ENCODE peak calls at places on chromosomes 4 and X, in eight cellular contexts. One of them, this sample, is unnamed.

GRCh38 chr4:37873383-37873782 is 17.5 kb upstream of the TBC1D1 start:
- DNase-seq in stomach: no peak
- DNase-seq in spleen: no peak
- DNase-seq in GM23338: no peak
- DNase-seq in GM12878: no peak
- DNase-seq in endothelial cell of umbilical vein: no peak
- DNase-seq in SK-N-SH: no peak
- DNase-seq in GM12892: no peak
- DNase-seq in this sample: no peak

GRCh38 chrX:13059676-13060499 is 15.5 kb upstream of the FAM9C start:
- DNase-seq in stomach: no peak
- DNase-seq in spleen: no peak
- DNase-seq in GM23338: no peak
- DNase-seq in GM12878: no peak
- DNase-seq in endothelial cell of umbilical vein: peak
- DNase-seq in SK-N-SH: no peak
- DNase-seq in GM12892: no peak
- DNase-seq in this sample: no peak

GRCh38 chr4:71293705-71294104 is 45.1 kb upstream of the SLC4A4 start:
- DNase-seq in stomach: no peak
- DNase-seq in spleen: no peak
- DNase-seq in GM23338: no peak
- DNase-seq in GM12878: no peak
- DNase-seq in endothelial cell of umbilical vein: no peak
- DNase-seq in SK-N-SH: no peak
- DNase-seq in GM12892: no peak
- DNase-seq in this sample: no peak

GRCh38 chrX:24190500-24191156 is 41.1 kb downstream of the ZFX start:
- DNase-seq in stomach: no peak
- DNase-seq in spleen: no peak
- DNase-seq in GM23338: no peak
- DNase-seq in GM12878: no peak
- DNase-seq in endothelial cell of umbilical vein: no peak
- DNase-seq in SK-N-SH: no peak
- DNase-seq in GM12892: no peak
- DNase-seq in this sample: no peak

GRCh38 chr4:136742330-136742729 is 790.0 kb downstream of the PCDH18 start:
- DNase-seq in stomach: no peak
- DNase-seq in spleen: no peak
- DNase-seq in GM23338: no peak
- DNase-seq in GM12878: no peak
- DNase-seq in endothelial cell of umbilical vein: no peak
- DNase-seq in SK-N-SH: no peak
- DNase-seq in GM12892: no peak
- DNase-seq in this sample: no peak

GRCh38 chr4:128630881-128631280 is 178.6 kb upstream of the JADE1 start:
- DNase-seq in stomach: no peak
- DNase-seq in spleen: no peak
- DNase-seq in GM23338: no peak
- DNase-seq in GM12878: no peak
- DNase-seq in endothelial cell of umbilical vein: no peak
- DNase-seq in SK-N-SH: no peak
- DNase-seq in GM12892: no peak
- DNase-seq in this sample: no peak

GRCh38 chrX:50726296-50726695 is 87.7 kb downstream of the SHROOM4 start:
- DNase-seq in stomach: no peak
- DNase-seq in spleen: no peak
- DNase-seq in GM23338: peak
- DNase-seq in GM12878: no peak
- DNase-seq in endothelial cell of umbilical vein: no peak
- DNase-seq in SK-N-SH: no peak
- DNase-seq in GM12892: no peak
- DNase-seq in this sample: no peak

GRCh38 chrX:53319614-53320542 is 38.5 kb upstream of the IQSEC2 start:
- DNase-seq in stomach: no peak
- DNase-seq in spleen: no peak
- DNase-seq in GM23338: no peak
- DNase-seq in GM12878: no peak
- DNase-seq in endothelial cell of umbilical vein: no peak
- DNase-seq in SK-N-SH: peak
- DNase-seq in GM12892: no peak
- DNase-seq in this sample: no peak

GRCh38 chr4:83862471-83862870 is 326.6 kb downstream of the GPAT3 start:
- DNase-seq in stomach: no peak
- DNase-seq in spleen: no peak
- DNase-seq in GM23338: no peak
- DNase-seq in GM12878: no peak
- DNase-seq in endothelial cell of umbilical vein: no peak
- DNase-seq in SK-N-SH: no peak
- DNase-seq in GM12892: no peak
- DNase-seq in this sample: peak

GRCh38 chr4:184655889-184656869 is 6.6 kb downstream of the PRIMPOL start:
- DNase-seq in stomach: no peak
- DNase-seq in spleen: no peak
- DNase-seq in GM23338: no peak
- DNase-seq in GM12878: no peak
- DNase-seq in endothelial cell of umbilical vein: no peak
- DNase-seq in SK-N-SH: no peak
- DNase-seq in GM12892: no peak
- DNase-seq in this sample: no peak

GRCh38 chr4:165426331-165426730 is 47.5 kb downstream of the CPE start:
- DNase-seq in stomach: no peak
- DNase-seq in spleen: no peak
- DNase-seq in GM23338: no peak
- DNase-seq in GM12878: no peak
- DNase-seq in endothelial cell of umbilical vein: no peak
- DNase-seq in SK-N-SH: no peak
- DNase-seq in GM12892: no peak
- DNase-seq in this sample: no peak

GRCh38 chrX:125826080-125826479 is 340.0 kb downstream of the DCAF12L2 start:
- DNase-seq in stomach: no peak
- DNase-seq in spleen: no peak
- DNase-seq in GM23338: peak
- DNase-seq in GM12878: no peak
- DNase-seq in endothelial cell of umbilical vein: no peak
- DNase-seq in SK-N-SH: no peak
- DNase-seq in GM12892: no peak
- DNase-seq in this sample: no peak

GRCh38 chrX:6225307-6226052 is 3.2 kb downstream of the NLGN4X start:
- DNase-seq in stomach: no peak
- DNase-seq in spleen: no peak
- DNase-seq in GM23338: peak
- DNase-seq in GM12878: no peak
- DNase-seq in endothelial cell of umbilical vein: no peak
- DNase-seq in SK-N-SH: peak
- DNase-seq in GM12892: no peak
- DNase-seq in this sample: no peak

GRCh38 chrX:1946974-1947373 is 332.1 kb downstream of the ASMT start:
- DNase-seq in stomach: no peak
- DNase-seq in spleen: no peak
- DNase-seq in GM23338: no peak
- DNase-seq in GM12878: no peak
- DNase-seq in endothelial cell of umbilical vein: no peak
- DNase-seq in SK-N-SH: no peak
- DNase-seq in GM12892: no peak
- DNase-seq in this sample: no peak

GRCh38 chr4:125689839-125690238 is 375.1 kb downstream of the FAT4 start:
- DNase-seq in stomach: no peak
- DNase-seq in spleen: no peak
- DNase-seq in GM23338: no peak
- DNase-seq in GM12878: no peak
- DNase-seq in endothelial cell of umbilical vein: no peak
- DNase-seq in SK-N-SH: no peak
- DNase-seq in GM12892: no peak
- DNase-seq in this sample: no peak

GRCh38 chrX:15913161-15913560 is 58.5 kb upstream of the AP1S2 start:
- DNase-seq in stomach: no peak
- DNase-seq in spleen: no peak
- DNase-seq in GM23338: no peak
- DNase-seq in GM12878: no peak
- DNase-seq in endothelial cell of umbilical vein: no peak
- DNase-seq in SK-N-SH: no peak
- DNase-seq in GM12892: no peak
- DNase-seq in this sample: no peak

GRCh38 chrX:119647552-119648420 is 41.6 kb upstream of the NKRF start:
- DNase-seq in stomach: no peak
- DNase-seq in spleen: no peak
- DNase-seq in GM23338: no peak
- DNase-seq in GM12878: peak
- DNase-seq in endothelial cell of umbilical vein: no peak
- DNase-seq in SK-N-SH: no peak
- DNase-seq in GM12892: peak
- DNase-seq in this sample: no peak

GRCh38 chr4:115090483-115091075 is 22.8 kb downstream of the NDST4 start:
- DNase-seq in stomach: no peak
- DNase-seq in spleen: no peak
- DNase-seq in GM23338: peak
- DNase-seq in GM12878: no peak
- DNase-seq in endothelial cell of umbilical vein: peak
- DNase-seq in SK-N-SH: peak
- DNase-seq in GM12892: no peak
- DNase-seq in this sample: no peak

GRCh38 chrX:55007633-55008032 is 7.5 kb downstream of the APEX2 start:
- DNase-seq in stomach: peak
- DNase-seq in spleen: no peak
- DNase-seq in GM23338: no peak
- DNase-seq in GM12878: no peak
- DNase-seq in endothelial cell of umbilical vein: peak
- DNase-seq in SK-N-SH: no peak
- DNase-seq in GM12892: no peak
- DNase-seq in this sample: no peak

GRCh38 chr4:87240341-87240740 is 19.9 kb upstream of the KLHL8 start:
- DNase-seq in stomach: no peak
- DNase-seq in spleen: no peak
- DNase-seq in GM23338: no peak
- DNase-seq in GM12878: no peak
- DNase-seq in endothelial cell of umbilical vein: peak
- DNase-seq in SK-N-SH: no peak
- DNase-seq in GM12892: no peak
- DNase-seq in this sample: no peak

GRCh38 chrX:134547047-134547679 is 87.2 kb downstream of the HPRT1 start:
- DNase-seq in stomach: no peak
- DNase-seq in spleen: no peak
- DNase-seq in GM23338: no peak
- DNase-seq in GM12878: no peak
- DNase-seq in endothelial cell of umbilical vein: peak
- DNase-seq in SK-N-SH: no peak
- DNase-seq in GM12892: no peak
- DNase-seq in this sample: no peak

GRCh38 chrX:148448686-148449085 is 51.7 kb upstream of the AFF2 start:
- DNase-seq in stomach: no peak
- DNase-seq in spleen: no peak
- DNase-seq in GM23338: no peak
- DNase-seq in GM12878: peak
- DNase-seq in endothelial cell of umbilical vein: no peak
- DNase-seq in SK-N-SH: no peak
- DNase-seq in GM12892: no peak
- DNase-seq in this sample: no peak

GRCh38 chr4:19776021-19776459 is 475.7 kb upstream of the SLIT2 start:
- DNase-seq in stomach: no peak
- DNase-seq in spleen: no peak
- DNase-seq in GM23338: no peak
- DNase-seq in GM12878: no peak
- DNase-seq in endothelial cell of umbilical vein: peak
- DNase-seq in SK-N-SH: no peak
- DNase-seq in GM12892: no peak
- DNase-seq in this sample: no peak

GRCh38 chr4:122341906-122342305 is 36.9 kb upstream of the ADAD1 start:
- DNase-seq in stomach: no peak
- DNase-seq in spleen: no peak
- DNase-seq in GM23338: peak
- DNase-seq in GM12878: no peak
- DNase-seq in endothelial cell of umbilical vein: no peak
- DNase-seq in SK-N-SH: no peak
- DNase-seq in GM12892: no peak
- DNase-seq in this sample: no peak

GRCh38 chrX:23292979-23293651 is 41.5 kb upstream of the PTCHD1 start:
- DNase-seq in stomach: no peak
- DNase-seq in spleen: no peak
- DNase-seq in GM23338: peak
- DNase-seq in GM12878: no peak
- DNase-seq in endothelial cell of umbilical vein: no peak
- DNase-seq in SK-N-SH: no peak
- DNase-seq in GM12892: no peak
- DNase-seq in this sample: peak

GRCh38 chr4:176924238-176924637 is 131.5 kb upstream of the VEGFC start:
- DNase-seq in stomach: no peak
- DNase-seq in spleen: no peak
- DNase-seq in GM23338: no peak
- DNase-seq in GM12878: no peak
- DNase-seq in endothelial cell of umbilical vein: no peak
- DNase-seq in SK-N-SH: no peak
- DNase-seq in GM12892: no peak
- DNase-seq in this sample: no peak

GRCh38 chrX:71911731-71912050 is 1.0 kb downstream of the NHSL2 start:
- DNase-seq in stomach: no peak
- DNase-seq in spleen: no peak
- DNase-seq in GM23338: peak
- DNase-seq in GM12878: no peak
- DNase-seq in endothelial cell of umbilical vein: no peak
- DNase-seq in SK-N-SH: no peak
- DNase-seq in GM12892: no peak
- DNase-seq in this sample: no peak

GRCh38 chr4:158826882-158827281 is 58.1 kb downstream of the FNIP2 start:
- DNase-seq in stomach: peak
- DNase-seq in spleen: no peak
- DNase-seq in GM23338: no peak
- DNase-seq in GM12878: no peak
- DNase-seq in endothelial cell of umbilical vein: peak
- DNase-seq in SK-N-SH: no peak
- DNase-seq in GM12892: no peak
- DNase-seq in this sample: no peak
- TF ChIP-seq POLR2AphosphoS5 in stomach: peak
- TF ChIP-seq POLR2AphosphoS5 in spleen: no peak
- TF ChIP-seq POLR2AphosphoS5 in GM23338: no peak
- TF ChIP-seq POLR2AphosphoS5 in GM12878: no peak
- TF ChIP-seq POLR2AphosphoS5 in endothelial cell of umbilical vein: peak
- TF ChIP-seq POLR2AphosphoS5 in SK-N-SH: no peak
- TF ChIP-seq POLR2AphosphoS5 in GM12892: no peak
- TF ChIP-seq POLR2AphosphoS5 in this sample: peak

GRCh38 chr4:106676173-106676921 is 307.8 kb upstream of the GIMD1 start:
- DNase-seq in stomach: no peak
- DNase-seq in spleen: no peak
- DNase-seq in GM23338: no peak
- DNase-seq in GM12878: no peak
- DNase-seq in endothelial cell of umbilical vein: no peak
- DNase-seq in SK-N-SH: no peak
- DNase-seq in GM12892: no peak
- DNase-seq in this sample: no peak
- TF ChIP-seq POLR2AphosphoS5 in stomach: no peak
- TF ChIP-seq POLR2AphosphoS5 in spleen: no peak
- TF ChIP-seq POLR2AphosphoS5 in GM23338: no peak
- TF ChIP-seq POLR2AphosphoS5 in GM12878: no peak
- TF ChIP-seq POLR2AphosphoS5 in endothelial cell of umbilical vein: no peak
- TF ChIP-seq POLR2AphosphoS5 in SK-N-SH: no peak
- TF ChIP-seq POLR2AphosphoS5 in GM12892: no peak
- TF ChIP-seq POLR2AphosphoS5 in this sample: no peak

GRCh38 chr4:106587558-106587957 is 219.0 kb upstream of the GIMD1 start:
- DNase-seq in stomach: no peak
- DNase-seq in spleen: no peak
- DNase-seq in GM23338: no peak
- DNase-seq in GM12878: no peak
- DNase-seq in endothelial cell of umbilical vein: peak
- DNase-seq in SK-N-SH: no peak
- DNase-seq in GM12892: no peak
- DNase-seq in this sample: no peak
- TF ChIP-seq POLR2AphosphoS5 in stomach: no peak
- TF ChIP-seq POLR2AphosphoS5 in spleen: no peak
- TF ChIP-seq POLR2AphosphoS5 in GM23338: no peak
- TF ChIP-seq POLR2AphosphoS5 in GM12878: no peak
- TF ChIP-seq POLR2AphosphoS5 in endothelial cell of umbilical vein: peak
- TF ChIP-seq POLR2AphosphoS5 in SK-N-SH: peak
- TF ChIP-seq POLR2AphosphoS5 in GM12892: no peak
- TF ChIP-seq POLR2AphosphoS5 in this sample: no peak

GRCh38 chr4:766559-767283 is 59.2 kb downstream of the CPLX1 start:
- DNase-seq in stomach: no peak
- DNase-seq in spleen: no peak
- DNase-seq in GM23338: peak
- DNase-seq in GM12878: no peak
- DNase-seq in endothelial cell of umbilical vein: no peak
- DNase-seq in SK-N-SH: peak
- DNase-seq in GM12892: no peak
- DNase-seq in this sample: no peak
- TF ChIP-seq POLR2AphosphoS5 in stomach: no peak
- TF ChIP-seq POLR2AphosphoS5 in spleen: peak
- TF ChIP-seq POLR2AphosphoS5 in GM23338: peak
- TF ChIP-seq POLR2AphosphoS5 in GM12878: no peak
- TF ChIP-seq POLR2AphosphoS5 in endothelial cell of umbilical vein: peak
- TF ChIP-seq POLR2AphosphoS5 in SK-N-SH: no peak
- TF ChIP-seq POLR2AphosphoS5 in GM12892: no peak
- TF ChIP-seq POLR2AphosphoS5 in this sample: no peak